ENCODE peak calls at places on chromosomes 7 and 10, in six cellular contexts. D is left ventricle myocardium superior, L is HFF-Myc, P is HuH-7.5, A is fibroblast of villous mesenchyme, U is spleen. G is an unnamed sample.

GRCh38 chr7:113267885-113268284 is 149.5 kb upstream of the SMIM30 start:
- DNase-seq in D (no peak), L (no peak), P (no peak), A (no peak), U (no peak), G (no peak)

GRCh38 chr10:36171546-36171945 is 529.5 kb upstream of the FZD8 start:
- DNase-seq in D (no peak), L (no peak), P (peak), A (peak), U (no peak), G (no peak)

GRCh38 chr10:3848005-3848767 is 63.2 kb upstream of the KLF6 start:
- DNase-seq in D (no peak), L (no peak), P (no peak), A (no peak), U (no peak), G (no peak)

GRCh38 chr7:93051660-93052059 is 66.1 kb downstream of the SAMD9 start:
- DNase-seq in D (no peak), L (no peak), P (no peak), A (no peak), U (no peak), G (no peak)

GRCh38 chr10:68560916-68561691 is 967 bp downstream of the TET1 start:
- DNase-seq in D (peak), L (no peak), P (peak), A (peak), U (no peak), G (no peak)

GRCh38 chr7:141558544-141559183 is 7.5 kb downstream of the AGK start:
- DNase-seq in D (no peak), L (no peak), P (no peak), A (peak), U (no peak), G (no peak)

GRCh38 chr7:266851-267840 is 22.8 kb upstream of the FOXL3 start:
- DNase-seq in D (peak), L (no peak), P (peak), A (no peak), U (peak), G (no peak)

GRCh38 chr7:3559178-3559765 is 258.2 kb downstream of the SDK1 start:
- DNase-seq in D (no peak), L (no peak), P (no peak), A (peak), U (no peak), G (peak)

GRCh38 chr7:151679073-151679708 is 159.5 kb upstream of the RHEB start:
- DNase-seq in D (no peak), L (no peak), P (no peak), A (no peak), U (no peak), G (no peak)

GRCh38 chr10:74432841-74433594 is 282.0 kb downstream of the ADK start:
- DNase-seq in D (no peak), L (no peak), P (no peak), A (peak), U (no peak), G (no peak)

GRCh38 chr10:119575506-119575905 is 21.3 kb downstream of the TIAL1 start:
- DNase-seq in D (no peak), L (no peak), P (no peak), A (no peak), U (no peak), G (no peak)

GRCh38 chr7:12322287-12322902 is 81.3 kb downstream of the VWDE start:
- DNase-seq in D (no peak), L (no peak), P (no peak), A (peak), U (no peak), G (no peak)

GRCh38 chr7:117750612-117751563 is 122.4 kb downstream of the CTTNBP2 start:
- DNase-seq in D (no peak), L (no peak), P (peak), A (peak), U (no peak), G (no peak)

GRCh38 chr10:124004372-124004928 is 88.9 kb downstream of the CHST15 start:
- DNase-seq in D (no peak), L (no peak), P (no peak), A (no peak), U (peak), G (no peak)

GRCh38 chr10:113041841-113042745 is 92.0 kb downstream of the TCF7L2 start:
- DNase-seq in D (no peak), L (no peak), P (no peak), A (no peak), U (no peak), G (no peak)

GRCh38 chr10:16965740-16966447 is 148.7 kb upstream of the RSU1 start:
- DNase-seq in D (no peak), L (peak), P (no peak), A (peak), U (no peak), G (peak)

GRCh38 chr7:118288098-118288497 is 63.6 kb downstream of the ANKRD7 start:
- DNase-seq in D (no peak), L (no peak), P (no peak), A (no peak), U (no peak), G (peak)

GRCh38 chr7:113389247-113389646 is 270.9 kb upstream of the SMIM30 start:
- DNase-seq in D (no peak), L (no peak), P (no peak), A (no peak), U (no peak), G (no peak)

GRCh38 chr7:157509226-157509625 is 172.4 kb downstream of the DNAJB6 start:
- DNase-seq in D (no peak), L (no peak), P (no peak), A (no peak), U (no peak), G (no peak)

GRCh38 chr7:158816995-158817394 is 12.3 kb downstream of the ESYT2 start:
- DNase-seq in D (no peak), L (no peak), P (peak), A (no peak), U (no peak), G (no peak)

GRCh38 chr7:149774237-149775175 is 1.1 kb upstream of the ZNF467 start:
- DNase-seq in D (peak), L (no peak), P (no peak), A (no peak), U (peak), G (no peak)

GRCh38 chr7:157463245-157463644 is 126.4 kb downstream of the DNAJB6 start:
- DNase-seq in D (no peak), L (no peak), P (no peak), A (no peak), U (peak), G (no peak)

GRCh38 chr10:14146005-14146404 is 184.7 kb downstream of the FRMD4A start:
- DNase-seq in D (no peak), L (peak), P (no peak), A (peak), U (no peak), G (peak)

GRCh38 chr10:131641231-131641630 is 259.6 kb upstream of the PPP2R2D start:
- DNase-seq in D (no peak), L (no peak), P (peak), A (no peak), U (peak), G (no peak)

GRCh38 chr10:118915161-118915560 is 114.4 kb upstream of the NANOS1 start:
- DNase-seq in D (no peak), L (no peak), P (no peak), A (no peak), U (no peak), G (no peak)

GRCh38 chr7:37109853-37110252 is 338.8 kb downstream of the ELMO1 start:
- DNase-seq in D (no peak), L (no peak), P (no peak), A (peak), U (no peak), G (no peak)

GRCh38 chr10:131655101-131655849 is 245.5 kb upstream of the PPP2R2D start:
- DNase-seq in D (no peak), L (no peak), P (peak), A (no peak), U (peak), G (no peak)

GRCh38 chr7:35185908-35186731 is 67.8 kb downstream of the TBX20 start:
- DNase-seq in D (peak), L (no peak), P (no peak), A (peak), U (peak), G (no peak)

GRCh38 chr10:69730251-69731156 is 71.2 kb upstream of the COL13A1 start:
- DNase-seq in D (peak), L (peak), P (no peak), A (peak), U (no peak), G (no peak)

GRCh38 chr10:13969118-13969791 is 361.5 kb downstream of the FRMD4A start:
- DNase-seq in D (no peak), L (no peak), P (no peak), A (no peak), U (no peak), G (no peak)

GRCh38 chr10:101817542-101818118 is 614 bp downstream of the OGA start:
- DNase-seq in D (peak), L (peak), P (no peak), A (peak), U (peak), G (peak)

GRCh38 chr10:128596906-128597305 is 470.7 kb upstream of the MKI67 start:
- DNase-seq in D (no peak), L (no peak), P (no peak), A (no peak), U (no peak), G (no peak)

GRCh38 chr10:91617073-91617580 is 15.7 kb downstream of the PPP1R3C start:
- DNase-seq in D (no peak), L (no peak), P (no peak), A (peak), U (no peak), G (peak)

GRCh38 chr10:6314620-6315205 is 112.0 kb downstream of the PFKFB3 start:
- DNase-seq in D (no peak), L (no peak), P (no peak), A (no peak), U (no peak), G (no peak)

GRCh38 chr7:142915315-142915714 is 18.2 kb downstream of the TRPV5 start:
- DNase-seq in D (no peak), L (no peak), P (no peak), A (no peak), U (no peak), G (no peak)

GRCh38 chr10:58266003-58266825 is 1.5 kb downstream of the IPMK start:
- DNase-seq in D (no peak), L (no peak), P (peak), A (peak), U (no peak), G (peak)

GRCh38 chr7:140908351-140908750 is 16.4 kb downstream of the BRAF start:
- DNase-seq in D (no peak), L (no peak), P (no peak), A (no peak), U (no peak), G (no peak)

G was measured in SW 1271.